ENCODE peak calls at places on chromosomes 1 and 21, in six cellular contexts. O is CD8-positive, alpha-beta memory T cell; W is SJSA1; V is brain microvascular endothelial cell; Z is dorsolateral prefrontal cortex; M is thyroid gland. P is an unnamed sample.

GRCh38 chr21:38861006-38861405 is 55.3 kb downstream of the ETS2 start:
- DNase-seq in O (no peak), W (no peak), V (no peak), Z (no peak), M (no peak), P (no peak)

GRCh38 chr1:106879538-106879937 is 176.9 kb upstream of the PRMT6 start:
- DNase-seq in O (no peak), W (no peak), V (no peak), Z (no peak), M (peak), P (no peak)

GRCh38 chr1:38273405-38273804 is 226.8 kb upstream of the POU3F1 start:
- DNase-seq in O (no peak), W (no peak), V (no peak), Z (no peak), M (no peak), P (no peak)

GRCh38 chr1:169312084-169312954 is 55.3 kb downstream of the NME7 start:
- DNase-seq in O (peak), W (peak), V (peak), Z (no peak), M (no peak), P (peak)

GRCh38 chr1:110120960-110121561 is 8.8 kb downstream of the UBL4B start:
- DNase-seq in O (no peak), W (no peak), V (no peak), Z (no peak), M (no peak), P (no peak)

GRCh38 chr1:87334351-87335174 is 5.9 kb downstream of the LMO4 start:
- DNase-seq in O (peak), W (peak), V (no peak), Z (no peak), M (peak), P (no peak)

GRCh38 chr1:10085076-10085475 is 52.3 kb downstream of the UBE4B start:
- DNase-seq in O (no peak), W (no peak), V (no peak), Z (no peak), M (no peak), P (peak)

GRCh38 chr21:42737969-42738590 is 84.7 kb downstream of the PDE9A start:
- DNase-seq in O (no peak), W (no peak), V (no peak), Z (no peak), M (peak), P (peak)

GRCh38 chr1:200588698-200589097 is 31.9 kb downstream of the KIF14 start:
- DNase-seq in O (no peak), W (no peak), V (no peak), Z (no peak), M (no peak), P (no peak)

GRCh38 chr1:48023488-48023887 is 26.3 kb upstream of the TRABD2B start:
- DNase-seq in O (no peak), W (no peak), V (no peak), Z (no peak), M (no peak), P (no peak)

GRCh38 chr1:24505816-24506215 is 3.2 kb downstream of the RCAN3 start:
- DNase-seq in O (no peak), W (no peak), V (no peak), Z (peak), M (no peak), P (no peak)

GRCh38 chr1:38446936-38447335 is 400.3 kb upstream of the POU3F1 start:
- DNase-seq in O (no peak), W (no peak), V (no peak), Z (no peak), M (no peak), P (no peak)

GRCh38 chr1:85274969-85275453 is 1.4 kb downstream of the BCL10 start:
- DNase-seq in O (no peak), W (peak), V (peak), Z (no peak), M (no peak), P (peak)

GRCh38 chr1:163596541-163597258 is 274.9 kb downstream of the NUF2 start:
- DNase-seq in O (no peak), W (no peak), V (no peak), Z (no peak), M (no peak), P (no peak)

GRCh38 chr21:25489673-25490072 is 117.6 kb downstream of the MRPL39 start:
- DNase-seq in O (no peak), W (no peak), V (no peak), Z (no peak), M (no peak), P (no peak)

GRCh38 chr1:28439320-28439719 is 66.5 kb upstream of the RCC1 start:
- DNase-seq in O (no peak), W (no peak), V (no peak), Z (no peak), M (no peak), P (no peak)

GRCh38 chr1:203572134-203572625 is 54.5 kb upstream of the ATP2B4 start:
- DNase-seq in O (no peak), W (peak), V (peak), Z (no peak), M (no peak), P (no peak)

GRCh38 chr1:240492832-240493440 is 119.0 kb downstream of the GREM2 start:
- DNase-seq in O (no peak), W (no peak), V (peak), Z (peak), M (peak), P (no peak)

GRCh38 chr1:168654198-168654910 is 74.7 kb downstream of the DPT start:
- DNase-seq in O (no peak), W (no peak), V (no peak), Z (no peak), M (no peak), P (no peak)

GRCh38 chr1:25550683-25551310 is 7.4 kb downstream of the LDLRAP1 start:
- DNase-seq in O (no peak), W (no peak), V (no peak), Z (no peak), M (peak), P (no peak)

GRCh38 chr1:85224734-85225623 is 24.2 kb upstream of the SYDE2 start:
- DNase-seq in O (no peak), W (no peak), V (no peak), Z (no peak), M (peak), P (peak)

GRCh38 chr1:239856067-239856466 is 235.6 kb upstream of the FMN2 start:
- DNase-seq in O (no peak), W (no peak), V (no peak), Z (no peak), M (no peak), P (no peak)

GRCh38 chr1:44417351-44418021 is 12.4 kb downstream of the RNF220 start:
- DNase-seq in O (no peak), W (no peak), V (peak), Z (peak), M (no peak), P (no peak)

GRCh38 chr1:116122955-116123757 is 12.0 kb downstream of the MAB21L3 start:
- DNase-seq in O (no peak), W (peak), V (peak), Z (no peak), M (peak), P (peak)

GRCh38 chr1:119631433-119632102 is 16.5 kb downstream of the ZNF697 start:
- DNase-seq in O (no peak), W (no peak), V (peak), Z (peak), M (peak), P (peak)

GRCh38 chr1:167501513-167502191 is 16.7 kb downstream of the CD247 start:
- DNase-seq in O (no peak), W (no peak), V (no peak), Z (no peak), M (no peak), P (no peak)

GRCh38 chr1:11505591-11506538 is 26.9 kb downstream of the DISP3 start:
- DNase-seq in O (no peak), W (no peak), V (no peak), Z (no peak), M (no peak), P (no peak)

GRCh38 chr1:43205671-43206070 is 33.5 kb downstream of the CFAP57 start:
- DNase-seq in O (no peak), W (peak), V (peak), Z (no peak), M (no peak), P (peak)

GRCh38 chr1:43204394-43204793 is 32.3 kb downstream of the CFAP57 start:
- DNase-seq in O (no peak), W (no peak), V (no peak), Z (no peak), M (no peak), P (no peak)

GRCh38 chr1:43206721-43207228 is 34.6 kb downstream of the CFAP57 start:
- DNase-seq in O (no peak), W (peak), V (peak), Z (no peak), M (peak), P (peak)

GRCh38 chr1:43203859-43204258 is 31.7 kb downstream of the CFAP57 start:
- DNase-seq in O (no peak), W (no peak), V (no peak), Z (no peak), M (no peak), P (no peak)

DNA sequence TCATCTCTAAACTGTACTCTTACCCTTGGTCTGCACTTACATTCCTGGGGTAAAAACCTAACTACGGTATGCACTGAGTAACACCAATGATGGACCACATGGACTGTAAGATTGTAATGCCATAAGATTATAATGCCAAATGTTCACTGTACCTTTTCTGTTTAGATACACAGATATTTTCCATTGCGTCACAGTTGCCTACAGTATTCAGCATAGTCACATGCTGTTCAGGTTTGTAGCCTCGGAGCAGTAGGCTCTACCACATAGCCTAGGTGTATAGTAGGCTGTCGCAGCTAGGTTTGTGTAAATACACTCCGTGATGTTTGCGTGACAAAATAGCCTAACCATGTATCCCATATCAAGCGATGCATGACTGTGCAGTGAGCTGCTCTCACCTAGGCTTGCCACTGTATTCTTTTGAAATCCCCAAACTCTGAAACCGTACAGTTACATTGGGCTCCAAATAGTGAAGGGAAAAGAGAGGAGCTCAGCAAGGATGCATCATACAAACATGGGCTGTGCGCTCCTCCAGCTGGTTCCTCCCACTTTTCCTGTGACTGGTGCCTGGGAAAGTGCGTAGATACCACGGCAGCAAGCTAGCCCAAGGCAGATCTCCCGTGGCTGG is 35.2 kb downstream of the CFAP57 start:
- DNase-seq in O (no peak), W (peak), V (peak), Z (no peak), M (no peak), P (no peak)
- H3K4me3 ChIP-seq in O (no peak), W (peak), V (peak), Z (no peak), M (no peak), P (no peak)

GRCh38 chr1:234201600-234201999 is 171.7 kb upstream of the COA6 start:
- DNase-seq in O (no peak), W (no peak), V (no peak), Z (no peak), M (no peak), P (no peak)

GRCh38 chr1:234197839-234198238 is 175.4 kb upstream of the COA6 start:
- DNase-seq in O (no peak), W (no peak), V (no peak), Z (no peak), M (no peak), P (no peak)

GRCh38 chr1:234199476-234200127 is 173.7 kb upstream of the COA6 start:
- DNase-seq in O (no peak), W (no peak), V (no peak), Z (no peak), M (no peak), P (no peak)
- H3K27ac ChIP-seq in O (no peak), W (no peak), V (no peak), Z (no peak), M (no peak), P (no peak)

GRCh38 chr1:218431476-218431875 is 86.3 kb downstream of the TGFB2 start:
- DNase-seq in O (no peak), W (no peak), V (no peak), Z (no peak), M (no peak), P (no peak)

GRCh38 chr1:218430802-218431201 is 85.7 kb downstream of the TGFB2 start:
- DNase-seq in O (no peak), W (no peak), V (no peak), Z (no peak), M (no peak), P (no peak)

GRCh38 chr1:218436346-218436745 is 91.2 kb downstream of the TGFB2 start:
- DNase-seq in O (no peak), W (no peak), V (no peak), Z (no peak), M (no peak), P (no peak)

GRCh38 chr1:218435528-218435927 is 90.4 kb downstream of the TGFB2 start:
- DNase-seq in O (no peak), W (no peak), V (no peak), Z (no peak), M (no peak), P (no peak)

GRCh38 chr1:218433744-218434143 is 88.6 kb downstream of the TGFB2 start:
- DNase-seq in O (no peak), W (no peak), V (no peak), Z (no peak), M (no peak), P (no peak)
- H3K4me3 ChIP-seq in O (no peak), W (no peak), V (no peak), Z (no peak), M (no peak), P (no peak)

DNA sequence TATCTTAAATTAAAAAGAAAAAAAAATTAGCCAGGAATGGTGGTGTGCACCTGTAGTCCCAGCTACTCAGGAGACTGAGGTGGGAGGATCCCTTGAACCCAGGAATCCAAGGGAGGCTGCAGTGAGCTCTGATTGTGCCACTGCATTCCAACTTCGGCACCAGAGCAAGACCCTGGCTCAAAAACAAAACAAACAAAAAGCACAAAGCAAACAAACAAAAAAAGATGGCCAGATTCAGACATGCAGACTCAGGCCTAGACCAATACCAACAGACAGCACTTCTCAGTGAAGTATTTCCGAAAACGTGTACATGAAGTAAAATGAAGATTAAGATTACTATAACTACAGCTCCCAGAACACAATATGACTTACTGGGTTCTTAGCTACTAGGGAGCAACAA is 10.6 kb downstream of the SLC35D1 start:
- DNase-seq in O (no peak), W (peak), V (no peak), Z (no peak), M (no peak), P (no peak)
- H3K27ac ChIP-seq in O (no peak), W (no peak), V (no peak), Z (no peak), M (no peak), P (no peak)

DNA sequence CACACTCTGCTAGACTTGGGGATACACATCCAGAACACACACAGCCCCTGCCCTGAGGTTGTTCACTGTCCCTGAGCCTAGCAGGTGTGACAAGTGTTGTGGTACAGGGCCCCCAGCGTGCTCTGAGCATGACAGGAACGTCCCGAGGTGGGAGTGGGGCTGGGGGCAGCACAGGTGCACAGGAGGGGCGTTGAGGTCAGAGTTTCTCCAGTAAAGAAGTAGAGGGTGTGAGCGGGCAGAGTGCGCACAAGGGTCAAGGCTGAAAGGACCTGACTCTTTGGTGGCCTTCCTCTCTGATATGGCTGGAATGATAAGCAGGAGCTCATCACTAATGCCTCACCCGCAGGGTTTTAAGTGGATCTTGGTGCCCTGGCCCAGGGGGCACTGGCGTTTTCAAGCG is 1.3 kb upstream of the FALEC start:
- DNase-seq in O (no peak), W (no peak), V (no peak), Z (no peak), M (no peak), P (no peak)
- H3K4me3 ChIP-seq in O (no peak), W (no peak), V (no peak), Z (no peak), M (no peak), P (no peak)

P was measured in small intestine.